ENCODE peak calls at places on chromosome 18, in seven cellular contexts. H is GM12878, V is HCT116, N is HepG2, A is K562, J is SK-N-SH, C is H1. S is an unnamed sample.

GRCh38 chr18:10057808-10058791 is 144.3 kb downstream of the VAPA start:
- DNase-seq in H (no peak), V (no peak), N (no peak), A (no peak), J (no peak), C (no peak), S (no peak)

GRCh38 chr18:74402806-74403433 is 54.2 kb downstream of the DIPK1C start:
- DNase-seq in H (no peak), V (no peak), N (no peak), A (no peak), J (no peak), C (no peak), S (no peak)

GRCh38 chr18:23629444-23629946 is 33.2 kb downstream of the ANKRD29 start:
- DNase-seq in H (peak; percentile 45), V (no peak), N (peak; percentile 92), A (no peak), J (no peak), C (no peak), S (peak; percentile 16)

GRCh38 chr18:11308499-11308898 is 159.1 kb upstream of the PIEZO2 start:
- DNase-seq in H (no peak), V (no peak), N (no peak), A (no peak), J (no peak), C (no peak), S (no peak)

GRCh38 chr18:14179306-14179705 is 47.1 kb upstream of the ZNF519 start:
- DNase-seq in H (no peak), V (no peak), N (no peak), A (no peak), J (no peak), C (no peak), S (no peak)

GRCh38 chr18:3012306-3012919 is 531 bp downstream of the LPIN2 start:
- DNase-seq in H (no peak), V (no peak), N (no peak), A (peak; percentile 82), J (peak; percentile 83), C (no peak), S (no peak)

GRCh38 chr18:50819027-50819726 is 639 bp downstream of the MRO start:
- DNase-seq in H (no peak), V (no peak), N (peak; percentile 56), A (no peak), J (peak; percentile 48), C (peak; percentile 47), S (peak; percentile 15)

GRCh38 chr18:8857806-8858205 is 152.4 kb downstream of the MTCL1 start:
- DNase-seq in H (no peak), V (no peak), N (no peak), A (no peak), J (no peak), C (no peak), S (no peak)

GRCh38 chr18:34576622-34577021 is 133.5 kb upstream of the DTNA start:
- DNase-seq in H (no peak), V (no peak), N (no peak), A (no peak), J (no peak), C (no peak), S (no peak)

GRCh38 chr18:13369353-13369752 is 150.8 kb downstream of the LDLRAD4 start:
- DNase-seq in H (no peak), V (no peak), N (no peak), A (no peak), J (no peak), C (no peak), S (no peak)

GRCh38 chr18:38718365-38718901 is 1152.8 kb upstream of the CELF4 start:
- DNase-seq in H (no peak), V (no peak), N (no peak), A (no peak), J (no peak), C (no peak), S (no peak)

GRCh38 chr18:59691996-59692395 is 5.2 kb downstream of the CCBE1 start:
- DNase-seq in H (no peak), V (no peak), N (no peak), A (no peak), J (no peak), C (no peak), S (no peak)

GRCh38 chr18:36579311-36579710 is 249.5 kb downstream of the TPGS2 start:
- DNase-seq in H (no peak), V (no peak), N (no peak), A (no peak), J (no peak), C (no peak), S (no peak)

GRCh38 chr18:67367540-67367939 is 149.0 kb downstream of the DSEL start:
- DNase-seq in H (no peak), V (no peak), N (no peak), A (no peak), J (no peak), C (no peak), S (no peak)

GRCh38 chr18:35714539-35714938 is 133.0 kb downstream of the GALNT1 start:
- DNase-seq in H (no peak), V (no peak), N (no peak), A (no peak), J (no peak), C (no peak), S (no peak)

GRCh38 chr18:56112013-56112749 is 524.2 kb upstream of the TCF4 start:
- DNase-seq in H (peak; percentile 45), V (no peak), N (no peak), A (no peak), J (no peak), C (no peak), S (no peak)

GRCh38 chr18:36411745-36412168 is 114.2 kb downstream of the FHOD3 start:
- DNase-seq in H (no peak), V (peak; percentile 50), N (peak; percentile 21), A (peak; percentile 49), J (peak; percentile 41), C (no peak), S (peak; percentile 20)

GRCh38 chr18:35703043-35703688 is 121.6 kb downstream of the GALNT1 start:
- DNase-seq in H (no peak), V (no peak), N (peak; percentile 94), A (no peak), J (no peak), C (no peak), S (no peak)

GRCh38 chr18:24731981-24732380 is 271.5 kb downstream of the HRH4 start:
- DNase-seq in H (no peak), V (no peak), N (no peak), A (no peak), J (no peak), C (no peak), S (no peak)

GRCh38 chr18:24736686-24737085 is 276.2 kb downstream of the HRH4 start:
- DNase-seq in H (no peak), V (no peak), N (no peak), A (no peak), J (no peak), C (no peak), S (no peak)

GRCh38 chr18:24731158-24731557 is 270.7 kb downstream of the HRH4 start:
- DNase-seq in H (no peak), V (no peak), N (no peak), A (no peak), J (no peak), C (no peak), S (no peak)

GRCh38 chr18:24735504-24736243 is 275.2 kb downstream of the HRH4 start:
- DNase-seq in H (no peak), V (no peak), N (no peak), A (no peak), J (no peak), C (no peak), S (no peak)

DNA sequence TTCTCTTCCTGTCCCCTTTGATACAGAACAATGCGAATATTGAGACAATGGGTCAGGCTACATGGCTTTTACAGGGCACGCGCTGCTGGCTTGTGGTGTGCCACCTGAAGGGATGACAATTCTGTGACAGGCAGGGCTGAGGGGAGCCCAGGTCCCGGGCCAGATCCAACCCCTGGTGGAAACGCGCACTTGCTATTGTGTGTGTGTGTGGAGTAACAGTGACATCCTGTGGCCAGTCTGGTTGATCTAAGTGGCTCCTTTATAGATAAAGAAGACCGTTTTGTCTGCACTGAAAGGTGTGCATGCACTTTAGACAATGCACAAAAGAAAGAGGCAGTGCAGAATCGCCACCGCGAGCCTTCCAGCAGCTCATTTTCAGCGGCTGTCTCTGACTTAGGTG is 273.6 kb downstream of the HRH4 start:
- DNase-seq in H (no peak), V (no peak), N (peak; percentile 16), A (no peak), J (peak; percentile 28), C (no peak), S (peak; percentile 51)
- TF ChIP-seq JUND in H (no peak), V (no peak), N (no peak), A (no peak), J (no peak), C (no peak), S (no peak)

DNA sequence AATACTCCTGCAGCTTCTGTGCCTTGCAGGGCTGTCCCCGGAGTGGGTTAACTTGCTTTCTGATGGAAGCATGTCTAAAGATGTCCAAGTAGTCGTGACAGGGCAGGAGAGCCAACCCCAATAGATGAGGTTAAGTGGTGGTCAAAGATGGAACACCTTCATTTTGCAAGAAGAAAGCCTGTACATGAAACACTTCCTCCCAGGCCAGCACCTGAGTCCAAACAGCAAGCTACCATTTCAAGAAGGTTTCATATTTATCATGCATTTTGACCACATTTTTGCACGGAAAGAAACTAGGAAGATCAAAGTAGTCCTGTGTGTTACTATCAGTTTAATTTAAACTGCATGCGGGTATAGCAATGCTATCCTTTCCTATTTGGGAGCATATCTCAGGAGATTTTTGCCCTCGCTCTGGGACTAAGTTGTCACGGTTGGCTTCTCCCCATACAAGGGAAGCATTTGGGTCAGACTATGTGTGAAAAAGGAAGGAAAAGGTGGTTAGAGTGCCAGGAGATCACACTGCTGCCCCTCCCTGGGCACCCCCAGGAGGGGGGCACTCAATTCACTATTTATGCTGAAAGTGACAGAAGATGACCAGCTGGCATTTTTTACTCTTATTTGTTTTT is 187.6 kb downstream of the ZNF521 start:
- DNase-seq in H (no peak), V (no peak), N (no peak), A (no peak), J (no peak), C (no peak), S (no peak)
- TF ChIP-seq JUND in H (no peak), V (no peak), N (no peak), A (no peak), J (no peak), C (no peak), S (no peak)

GRCh38 chr18:22230403-22231042 is 61.1 kb downstream of the GATA6 start:
- DNase-seq in H (no peak), V (no peak), N (no peak), A (no peak), J (no peak), C (no peak), S (no peak)
- TF ChIP-seq JUND in H (no peak), V (no peak), N (no peak), A (no peak), J (no peak), C (no peak), S (no peak)

GRCh38 chr18:58593930-58594329 is 35.0 kb downstream of the ALPK2 start:
- DNase-seq in H (no peak), V (no peak), N (no peak), A (no peak), J (no peak), C (no peak), S (no peak)

GRCh38 chr18:58591286-58591685 is 37.6 kb downstream of the ALPK2 start:
- DNase-seq in H (no peak), V (no peak), N (no peak), A (no peak), J (no peak), C (no peak), S (no peak)

GRCh38 chr18:58590231-58590630 is 38.7 kb downstream of the ALPK2 start:
- DNase-seq in H (no peak), V (no peak), N (peak; percentile 77), A (no peak), J (no peak), C (no peak), S (no peak)

GRCh38 chr18:58590827-58591226 is 38.1 kb downstream of the ALPK2 start:
- DNase-seq in H (no peak), V (no peak), N (no peak), A (peak; percentile 8), J (no peak), C (no peak), S (no peak)

GRCh38 chr18:58592223-58593214 is 36.4 kb downstream of the ALPK2 start:
- DNase-seq in H (no peak), V (no peak), N (no peak), A (no peak), J (no peak), C (no peak), S (no peak)
- TF ChIP-seq JUND in H (no peak), V (no peak), N (no peak), A (no peak), J (no peak), C (no peak), S (no peak)